ENCODE peak calls at places on chromosomes 16 and 17, in eight cellular contexts. U is thoracic aorta; R is fibroblast of lung; L is right cardiac atrium; P is RWPE1; Y is CD8-positive, alpha-beta T cell; G is tibial nerve; M is heart left ventricle. X is an unnamed sample.

GRCh38 chr16:56780646-56781045 is 50.7 kb downstream of the NUP93 start:
- DNase-seq in U (no peak), R (no peak), L (no peak), P (no peak), Y (no peak), G (no peak), M (no peak), X (no peak)

GRCh38 chr17:10156579-10157488 is 41.6 kb downstream of the GAS7 start:
- DNase-seq in U (no peak), R (no peak), L (peak; percentile 60), P (no peak), Y (no peak), G (peak; percentile 26), M (peak; percentile 66), X (peak; percentile 36)

GRCh38 chr16:339680-340079 is 12.8 kb downstream of the AXIN1 start:
- DNase-seq in U (no peak), R (no peak), L (peak; percentile 54), P (no peak), Y (no peak), G (no peak), M (no peak), X (no peak)

GRCh38 chr16:88454315-88455057 is 1.4 kb downstream of the ZFPM1 start:
- DNase-seq in U (no peak), R (no peak), L (no peak), P (peak; percentile 30), Y (peak; percentile 48), G (no peak), M (no peak), X (no peak)

GRCh38 chr16:8522757-8523156 is 67.6 kb downstream of the TMEM114 start:
- DNase-seq in U (no peak), R (no peak), L (no peak), P (no peak), Y (no peak), G (no peak), M (no peak), X (no peak)

GRCh38 chr17:16215002-16215272 is 397 bp downstream of the NCOR1 start:
- DNase-seq in U (no peak), R (no peak), L (peak; percentile 78), P (peak; percentile 30), Y (no peak), G (no peak), M (no peak), X (no peak)

GRCh38 chr16:68590201-68590994 is 51.3 kb downstream of the ZFP90 start:
- DNase-seq in U (no peak), R (peak; percentile 46), L (peak; percentile 71), P (peak; percentile 75), Y (peak; percentile 38), G (no peak), M (no peak), X (no peak)

GRCh38 chr16:684961-685696 is 995 bp upstream of the JMJD8 start:
- DNase-seq in U (no peak), R (no peak), L (peak; percentile 78), P (no peak), Y (no peak), G (no peak), M (no peak), X (no peak)

GRCh38 chr17:3911271-3912053 is 4.8 kb downstream of the P2RX1 start:
- DNase-seq in U (no peak), R (no peak), L (peak; percentile 75), P (no peak), Y (peak; percentile 14), G (no peak), M (peak; percentile 66), X (no peak)

GRCh38 chr16:24906901-24907300 is 61.1 kb downstream of the SLC5A11 start:
- DNase-seq in U (no peak), R (no peak), L (no peak), P (no peak), Y (no peak), G (no peak), M (no peak), X (no peak)

GRCh38 chr17:45298546-45299285 is 18.1 kb downstream of the MAP3K14 start:
- DNase-seq in U (no peak), R (no peak), L (peak; percentile 42), P (no peak), Y (no peak), G (no peak), M (no peak), X (no peak)
- H3K27ac ChIP-seq in U (no peak overlapping the region), R (no peak overlapping the region), L (peak overlapping the region; percentile 78), P (peak overlapping the region; percentile 64), Y (no peak overlapping the region), G (no peak overlapping the region), M (peak overlapping the region; percentile 91), X (no peak overlapping the region)

GRCh38 chr17:38448208-38448776 is 20.0 kb downstream of the ARHGAP23 start:
- DNase-seq in U (no peak), R (no peak), L (peak; percentile 18), P (no peak), Y (no peak), G (no peak), M (no peak), X (no peak)
- H3K27ac ChIP-seq in U (no peak overlapping the region), R (peak overlapping the region; percentile 4), L (no peak overlapping the region), P (peak overlapping the region; percentile 99), Y (no peak overlapping the region), G (no peak overlapping the region), M (peak overlapping the region; percentile 88), X (peak overlapping the region; percentile 26)

DNA sequence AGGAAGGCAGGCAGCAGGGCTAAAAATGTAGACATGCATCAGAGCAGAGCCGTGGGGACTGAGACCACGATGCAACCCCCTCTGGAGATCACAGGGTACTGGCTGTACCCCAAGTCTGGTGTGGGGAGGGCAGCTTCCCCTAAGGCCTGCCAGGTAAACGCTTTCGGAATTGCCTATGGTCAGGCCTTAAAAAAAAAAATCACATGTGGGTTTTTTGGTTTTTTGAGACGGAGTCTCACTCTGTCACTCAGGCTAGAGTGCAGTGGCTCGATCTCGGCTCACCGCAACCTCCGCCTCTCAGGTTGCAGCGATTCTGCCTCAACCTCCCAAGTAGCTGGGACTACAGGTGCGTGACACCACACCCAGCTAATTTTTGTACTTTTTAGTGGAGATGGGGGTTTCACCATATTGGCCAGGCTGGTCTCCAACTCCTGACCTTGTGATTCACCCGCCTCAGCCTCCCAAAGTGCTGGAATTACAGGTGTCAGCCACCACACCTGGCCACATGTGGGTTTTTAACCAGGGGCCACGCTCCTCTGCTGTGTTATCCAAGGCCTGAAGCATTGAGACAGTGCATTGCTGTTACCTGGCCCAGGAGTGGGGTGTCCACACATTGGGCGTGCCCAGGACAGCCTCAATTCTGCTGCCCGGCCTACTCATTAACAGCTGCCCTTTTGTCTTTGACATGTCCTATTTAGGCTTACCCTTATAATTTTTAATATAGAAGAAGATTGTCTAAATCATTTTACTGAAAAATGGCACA is 50.4 kb downstream of the LITAF start:
- DNase-seq in U (no peak), R (no peak), L (no peak), P (no peak), Y (no peak), G (no peak), M (no peak), X (no peak)
- H3K27ac ChIP-seq in U (no peak overlapping the region), R (no peak overlapping the region), L (no peak overlapping the region), P (peak overlapping the region; percentile 54), Y (no peak overlapping the region), G (no peak overlapping the region), M (no peak overlapping the region), X (no peak overlapping the region)

GRCh38 chr17:79171152-79171551 is 96.5 kb downstream of the ENGASE start:
- DNase-seq in U (no peak), R (peak; percentile 21), L (no peak), P (no peak), Y (no peak), G (no peak), M (no peak), X (no peak)
- H3K27ac ChIP-seq in U (no peak overlapping the region), R (no peak overlapping the region), L (no peak overlapping the region), P (no peak overlapping the region), Y (no peak overlapping the region), G (no peak overlapping the region), M (no peak overlapping the region), X (no peak overlapping the region)

GRCh38 chr17:6018788-6019187 is 51.4 kb upstream of the WSCD1 start:
- DNase-seq in U (no peak), R (no peak), L (no peak), P (no peak), Y (no peak), G (no peak), M (no peak), X (no peak)
- H3K27ac ChIP-seq in U (no peak overlapping the region), R (no peak overlapping the region), L (no peak overlapping the region), P (no peak overlapping the region), Y (no peak overlapping the region), G (no peak overlapping the region), M (no peak overlapping the region), X (no peak overlapping the region)

X was measured in caudate nucleus.